ENCODE peak calls at places on chromosome 19, in seven cellular contexts. One of them, this sample, is unnamed.
A peak's percentile ranks its signal among the peaks of the same experiment; 100 is the strongest.

GRCh38 chr19:43551399-43552197 is 18.6 kb downstream of the ZNF575 start:
- DNase-seq in non-pigmented ciliary epithelial cell: no peak
- DNase-seq in A549: no peak
- DNase-seq in epithelial cell of esophagus: no peak
- DNase-seq in MG63: no peak
- DNase-seq in SHP77: no peak
- DNase-seq in right lobe of liver: no peak
- DNase-seq in this sample: no peak

GRCh38 chr19:11401808-11402543 is 17.1 kb downstream of the RGL3 start:
- DNase-seq in MG63: no peak
- DNase-seq in epithelial cell of esophagus: no peak
- DNase-seq in right lobe of liver: no peak
- DNase-seq in SHP77: no peak
- DNase-seq in non-pigmented ciliary epithelial cell: no peak
- DNase-seq in A549: no peak
- DNase-seq in this sample: no peak

GRCh38 chr19:8251025-8251472 is 41.9 kb downstream of the CERS4 start:
- DNase-seq in epithelial cell of esophagus: no peak
- DNase-seq in SHP77: no peak
- DNase-seq in non-pigmented ciliary epithelial cell: no peak
- DNase-seq in right lobe of liver: peak; percentile 96
- DNase-seq in A549: no peak
- DNase-seq in MG63: peak; percentile 84
- DNase-seq in this sample: peak; percentile 92

GRCh38 chr19:57276430-57276829 is 3.9 kb upstream of the ZNF460 start:
- DNase-seq in MG63: no peak
- DNase-seq in A549: no peak
- DNase-seq in SHP77: no peak
- DNase-seq in epithelial cell of esophagus: no peak
- DNase-seq in right lobe of liver: no peak
- DNase-seq in non-pigmented ciliary epithelial cell: no peak
- DNase-seq in this sample: no peak

GRCh38 chr19:42693760-42694350 is 46.4 kb downstream of the PSG3 start:
- DNase-seq in SHP77: peak; percentile 54
- DNase-seq in MG63: peak; percentile 58
- DNase-seq in epithelial cell of esophagus: peak; percentile 77
- DNase-seq in non-pigmented ciliary epithelial cell: peak; percentile 9
- DNase-seq in A549: peak; percentile 85
- DNase-seq in right lobe of liver: no peak
- DNase-seq in this sample: no peak

GRCh38 chr19:53962887-53963435 is at the start of gene CACNG8:
- DNase-seq in A549: no peak
- DNase-seq in MG63: no peak
- DNase-seq in SHP77: no peak
- DNase-seq in epithelial cell of esophagus: no peak
- DNase-seq in right lobe of liver: peak; percentile 40
- DNase-seq in non-pigmented ciliary epithelial cell: no peak
- DNase-seq in this sample: no peak

GRCh38 chr19:50414850-50415660 is 3.7 kb upstream of the SPIB start:
- DNase-seq in A549: peak; percentile 86
- DNase-seq in epithelial cell of esophagus: peak; percentile 64
- DNase-seq in MG63: peak; percentile 31
- DNase-seq in SHP77: peak; percentile 27
- DNase-seq in right lobe of liver: peak; percentile 78
- DNase-seq in non-pigmented ciliary epithelial cell: no peak
- DNase-seq in this sample: peak; percentile 92

GRCh38 chr19:40270362-40271089 is 14.6 kb downstream of the AKT2 start:
- DNase-seq in A549: no peak
- DNase-seq in MG63: no peak
- DNase-seq in SHP77: no peak
- DNase-seq in non-pigmented ciliary epithelial cell: no peak
- DNase-seq in epithelial cell of esophagus: no peak
- DNase-seq in right lobe of liver: no peak
- DNase-seq in this sample: no peak

GRCh38 chr19:48421548-48421947 is 24.2 kb upstream of the GRWD1 start:
- DNase-seq in epithelial cell of esophagus: no peak
- DNase-seq in A549: no peak
- DNase-seq in non-pigmented ciliary epithelial cell: no peak
- DNase-seq in SHP77: no peak
- DNase-seq in MG63: no peak
- DNase-seq in right lobe of liver: no peak
- DNase-seq in this sample: no peak

GRCh38 chr19:19643158-19644053 is at the start of gene GMIP:
- DNase-seq in epithelial cell of esophagus: peak; percentile 73
- DNase-seq in non-pigmented ciliary epithelial cell: no peak
- DNase-seq in A549: peak; percentile 44
- DNase-seq in MG63: peak; percentile 73
- DNase-seq in SHP77: peak; percentile 31
- DNase-seq in right lobe of liver: peak; percentile 87
- DNase-seq in this sample: peak; percentile 92

GRCh38 chr19:3359850-3360493 is 6.4 kb upstream of the NFIC start:
- DNase-seq in A549: no peak
- DNase-seq in MG63: no peak
- DNase-seq in right lobe of liver: no peak
- DNase-seq in non-pigmented ciliary epithelial cell: no peak
- DNase-seq in epithelial cell of esophagus: peak; percentile 49
- DNase-seq in SHP77: no peak
- DNase-seq in this sample: peak; percentile 76

GRCh38 chr19:941292-942132 is 15.7 kb downstream of the ARID3A start:
- DNase-seq in epithelial cell of esophagus: no peak
- DNase-seq in A549: no peak
- DNase-seq in MG63: no peak
- DNase-seq in right lobe of liver: no peak
- DNase-seq in non-pigmented ciliary epithelial cell: no peak
- DNase-seq in SHP77: no peak
- DNase-seq in this sample: no peak

GRCh38 chr19:535017-535835 is 3.7 kb downstream of the CDC34 start:
- DNase-seq in A549: no peak
- DNase-seq in right lobe of liver: peak; percentile 94
- DNase-seq in non-pigmented ciliary epithelial cell: no peak
- DNase-seq in MG63: no peak
- DNase-seq in epithelial cell of esophagus: no peak
- DNase-seq in SHP77: no peak
- DNase-seq in this sample: no peak

This sample was measured in upper lobe of right lung.